ENCODE peak calls at places on chromosomes 3 and 15, in five cellular contexts. One of them, this sample, is unnamed.

GRCh38 chr15:90039996-90040395 is 38.9 kb downstream of the ZNF710 start:
- DNase-seq in Peyer's patch: no peak
- DNase-seq in sigmoid colon: no peak
- DNase-seq in coronary artery: no peak
- DNase-seq in BJ: no peak
- DNase-seq in this sample: no peak

GRCh38 chr3:178525180-178525704 is 11.0 kb upstream of the KCNMB2 start:
- DNase-seq in BJ: no peak
- DNase-seq in sigmoid colon: no peak
- DNase-seq in Peyer's patch: no peak
- DNase-seq in coronary artery: no peak
- DNase-seq in this sample: no peak

GRCh38 chr3:5304789-5305680 is 117.5 kb downstream of the EDEM1 start:
- DNase-seq in sigmoid colon: no peak
- DNase-seq in coronary artery: no peak
- DNase-seq in BJ: no peak
- DNase-seq in Peyer's patch: peak; percentile 22
- DNase-seq in this sample: peak; percentile 41

GRCh38 chr3:28117598-28117997 is 123.8 kb upstream of the CMC1 start:
- DNase-seq in coronary artery: no peak
- DNase-seq in Peyer's patch: no peak
- DNase-seq in BJ: no peak
- DNase-seq in sigmoid colon: no peak
- DNase-seq in this sample: no peak

GRCh38 chr3:38575279-38575843 is 74.1 kb downstream of the SCN5A start:
- DNase-seq in sigmoid colon: no peak
- DNase-seq in coronary artery: peak; percentile 60
- DNase-seq in BJ: no peak
- DNase-seq in Peyer's patch: no peak
- DNase-seq in this sample: no peak

GRCh38 chr3:76442374-76442915 is 597.5 kb upstream of the ROBO2 start:
- DNase-seq in BJ: no peak
- DNase-seq in sigmoid colon: no peak
- DNase-seq in Peyer's patch: no peak
- DNase-seq in coronary artery: no peak
- DNase-seq in this sample: no peak

GRCh38 chr15:46879067-46879770 is 838.1 kb upstream of the SEMA6D start:
- DNase-seq in coronary artery: no peak
- DNase-seq in BJ: no peak
- DNase-seq in Peyer's patch: no peak
- DNase-seq in sigmoid colon: no peak
- DNase-seq in this sample: no peak

GRCh38 chr3:13352621-13353131 is 67.4 kb downstream of the NUP210 start:
- DNase-seq in Peyer's patch: no peak
- DNase-seq in sigmoid colon: no peak
- DNase-seq in BJ: no peak
- DNase-seq in coronary artery: no peak
- DNase-seq in this sample: no peak

GRCh38 chr15:68650901-68651709 is 72.3 kb downstream of the CORO2B start:
- DNase-seq in coronary artery: peak; percentile 67
- DNase-seq in Peyer's patch: peak; percentile 22
- DNase-seq in BJ: no peak
- DNase-seq in sigmoid colon: peak; percentile 76
- DNase-seq in this sample: no peak

GRCh38 chr15:23648920-23649515 is 1.4 kb upstream of the MAGEL2 start:
- DNase-seq in BJ: no peak
- DNase-seq in coronary artery: no peak
- DNase-seq in Peyer's patch: no peak
- DNase-seq in sigmoid colon: no peak
- DNase-seq in this sample: peak; percentile 25

GRCh38 chr3:183868804-183869203 is 15.9 kb downstream of the PARL start:
- DNase-seq in sigmoid colon: no peak
- DNase-seq in BJ: no peak
- DNase-seq in coronary artery: no peak
- DNase-seq in Peyer's patch: no peak
- DNase-seq in this sample: no peak

GRCh38 chr3:119295816-119296484 is 1.8 kb downstream of the ARHGAP31 start:
- DNase-seq in coronary artery: no peak
- DNase-seq in Peyer's patch: no peak
- DNase-seq in sigmoid colon: no peak
- DNase-seq in BJ: no peak
- DNase-seq in this sample: no peak

GRCh38 chr3:119298565-119298941 is 4.4 kb downstream of the ARHGAP31 start:
- DNase-seq in sigmoid colon: no peak
- DNase-seq in BJ: no peak
- DNase-seq in Peyer's patch: no peak
- DNase-seq in coronary artery: no peak
- DNase-seq in this sample: no peak

GRCh38 chr3:119296723-119297122 is 2.5 kb downstream of the ARHGAP31 start:
- DNase-seq in coronary artery: no peak
- DNase-seq in Peyer's patch: no peak
- DNase-seq in BJ: no peak
- DNase-seq in sigmoid colon: no peak
- DNase-seq in this sample: no peak

GRCh38 chr3:119294889-119295769 is 946 bp downstream of the ARHGAP31 start:
- DNase-seq in sigmoid colon: peak; percentile 74
- DNase-seq in Peyer's patch: peak; percentile 66
- DNase-seq in BJ: no peak
- DNase-seq in coronary artery: no peak
- DNase-seq in this sample: peak; percentile 35

DNA sequence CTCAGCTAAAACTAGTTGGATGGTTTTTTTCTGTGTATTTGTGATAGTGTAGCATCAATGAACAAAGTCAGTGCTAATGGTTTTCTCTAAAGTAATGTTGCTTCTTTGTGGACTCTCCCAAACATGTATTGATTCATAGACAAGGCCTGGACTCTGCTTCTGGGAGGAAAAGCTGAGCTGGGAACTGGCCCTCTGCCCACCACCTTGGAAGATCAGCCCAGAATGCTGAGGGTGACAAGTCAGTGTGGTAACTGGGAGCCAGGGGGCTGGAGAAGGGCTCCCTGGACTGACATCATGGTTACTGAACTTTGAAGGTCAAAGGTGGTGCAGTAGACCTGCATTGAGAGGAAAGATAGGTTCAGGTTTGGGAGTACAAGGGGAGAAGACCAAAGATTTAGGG is 3.0 kb downstream of the ARHGAP31 start:
- DNase-seq in coronary artery: no peak
- DNase-seq in BJ: no peak
- DNase-seq in Peyer's patch: no peak
- DNase-seq in sigmoid colon: no peak
- DNase-seq in this sample: peak; percentile 67
- H3K4me3 ChIP-seq in coronary artery: peak overlapping the region; percentile 97
- H3K4me3 ChIP-seq in BJ: no peak overlapping the region
- H3K4me3 ChIP-seq in Peyer's patch: no peak overlapping the region
- H3K4me3 ChIP-seq in sigmoid colon: no peak overlapping the region
- H3K4me3 ChIP-seq in this sample: no peak overlapping the region

GRCh38 chr3:188860147-188860546 is 311.6 kb upstream of the TPRG1 start:
- DNase-seq in sigmoid colon: no peak
- DNase-seq in coronary artery: no peak
- DNase-seq in Peyer's patch: no peak
- DNase-seq in BJ: no peak
- DNase-seq in this sample: peak; percentile 50

GRCh38 chr3:188867691-188868090 is 304.1 kb upstream of the TPRG1 start:
- DNase-seq in sigmoid colon: no peak
- DNase-seq in Peyer's patch: no peak
- DNase-seq in coronary artery: no peak
- DNase-seq in BJ: no peak
- DNase-seq in this sample: no peak

GRCh38 chr3:188863999-188864406 is 307.8 kb upstream of the TPRG1 start:
- DNase-seq in coronary artery: no peak
- DNase-seq in BJ: peak; percentile 53
- DNase-seq in sigmoid colon: no peak
- DNase-seq in Peyer's patch: no peak
- DNase-seq in this sample: peak; percentile 29

GRCh38 chr3:188861847-188862740 is 309.7 kb upstream of the TPRG1 start:
- DNase-seq in BJ: no peak
- DNase-seq in sigmoid colon: no peak
- DNase-seq in Peyer's patch: no peak
- DNase-seq in coronary artery: no peak
- DNase-seq in this sample: peak; percentile 51
- TF ChIP-seq CTCF in BJ: no peak
- TF ChIP-seq CTCF in sigmoid colon: no peak
- TF ChIP-seq CTCF in Peyer's patch: no peak
- TF ChIP-seq CTCF in coronary artery: no peak
- TF ChIP-seq CTCF in this sample: no peak

GRCh38 chr15:72319985-72320671 is at the start of gene CELF6:
- DNase-seq in sigmoid colon: peak; percentile 75
- DNase-seq in coronary artery: peak; percentile 83
- DNase-seq in BJ: no peak
- DNase-seq in Peyer's patch: peak; percentile 71
- DNase-seq in this sample: peak; percentile 81

GRCh38 chr15:72318408-72318942 is 1.5 kb downstream of the CELF6 start:
- DNase-seq in coronary artery: no peak
- DNase-seq in sigmoid colon: peak; percentile 19
- DNase-seq in BJ: no peak
- DNase-seq in Peyer's patch: no peak
- DNase-seq in this sample: no peak

GRCh38 chr15:72323752-72324151 is 3.8 kb upstream of the CELF6 start:
- DNase-seq in BJ: no peak
- DNase-seq in Peyer's patch: no peak
- DNase-seq in sigmoid colon: no peak
- DNase-seq in coronary artery: no peak
- DNase-seq in this sample: no peak

GRCh38 chr15:72315706-72316370 is 4.1 kb downstream of the CELF6 start:
- DNase-seq in sigmoid colon: no peak
- DNase-seq in BJ: no peak
- DNase-seq in coronary artery: no peak
- DNase-seq in Peyer's patch: no peak
- DNase-seq in this sample: no peak

DNA sequence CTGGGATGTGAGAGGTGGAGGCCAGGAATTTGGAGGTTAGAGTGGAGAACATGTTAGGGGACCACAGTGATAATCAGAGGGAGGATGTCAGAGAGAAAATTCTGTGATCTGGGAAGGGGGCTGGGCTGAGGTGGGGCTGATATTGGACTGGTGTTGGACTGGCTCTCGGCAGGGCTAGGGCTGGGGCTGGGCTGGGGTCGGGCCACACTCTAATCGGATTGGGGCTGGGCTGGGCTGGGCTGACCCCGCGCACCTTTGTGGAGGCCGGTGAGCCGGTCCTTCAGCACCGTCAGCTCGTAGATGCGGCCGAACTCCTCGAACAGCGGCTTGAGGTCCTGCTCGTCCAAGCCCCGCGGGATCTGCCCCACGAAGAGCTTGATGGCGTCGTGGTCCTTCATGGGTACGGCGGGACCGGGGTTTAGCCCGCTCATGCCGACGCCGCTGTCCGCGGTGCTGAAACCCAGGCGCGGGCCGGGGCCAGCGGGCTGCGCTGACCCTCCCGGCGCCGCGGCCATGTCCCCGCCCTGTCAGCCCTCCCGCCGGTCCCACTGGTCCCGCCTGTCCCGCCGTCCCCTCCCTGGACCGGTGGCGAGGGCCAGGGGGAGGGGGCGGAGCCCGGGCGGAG is 485 bp downstream of the CELF6 start:
- DNase-seq in coronary artery: no peak
- DNase-seq in BJ: no peak
- DNase-seq in Peyer's patch: peak; percentile 26
- DNase-seq in sigmoid colon: peak; percentile 68
- DNase-seq in this sample: peak; percentile 65
- H3K4me3 ChIP-seq in coronary artery: peak overlapping the region; percentile 75
- H3K4me3 ChIP-seq in BJ: peak overlapping the region; percentile 41
- H3K4me3 ChIP-seq in Peyer's patch: peak overlapping the region; percentile 61
- H3K4me3 ChIP-seq in sigmoid colon: peak overlapping the region; percentile 42
- H3K4me3 ChIP-seq in this sample: peak overlapping the region; percentile 55

DNA sequence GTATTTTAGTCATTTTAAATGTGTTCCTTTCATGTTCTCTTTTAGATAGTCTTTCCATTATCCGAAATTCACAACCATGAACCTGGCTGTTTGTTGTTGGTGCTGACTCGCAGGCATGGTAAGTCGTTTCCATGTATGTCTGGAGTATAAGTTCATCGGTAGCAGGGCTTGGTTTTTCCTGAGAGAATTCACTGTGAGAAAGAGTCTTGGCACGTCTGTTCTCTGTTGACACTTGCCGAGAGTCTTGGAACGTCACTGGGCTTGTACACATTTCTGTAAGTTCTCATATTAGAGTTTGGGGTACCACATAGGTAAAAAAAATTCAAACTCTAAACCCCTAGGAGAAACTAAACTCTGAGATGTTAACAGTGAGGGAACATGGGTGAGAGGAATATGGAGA is 29.4 kb upstream of the EIF4A2 start:
- DNase-seq in coronary artery: no peak
- DNase-seq in BJ: no peak
- DNase-seq in Peyer's patch: no peak
- DNase-seq in sigmoid colon: no peak
- DNase-seq in this sample: no peak
- TF ChIP-seq CTCF in coronary artery: no peak
- TF ChIP-seq CTCF in BJ: no peak
- TF ChIP-seq CTCF in Peyer's patch: no peak
- TF ChIP-seq CTCF in sigmoid colon: no peak
- TF ChIP-seq CTCF in this sample: no peak

GRCh38 chr3:40073310-40074007 is 236.0 kb upstream of the EIF1B start:
- DNase-seq in coronary artery: no peak
- DNase-seq in Peyer's patch: no peak
- DNase-seq in BJ: no peak
- DNase-seq in sigmoid colon: no peak
- DNase-seq in this sample: no peak
- H3K4me3 ChIP-seq in coronary artery: no peak overlapping the region
- H3K4me3 ChIP-seq in Peyer's patch: no peak overlapping the region
- H3K4me3 ChIP-seq in BJ: no peak overlapping the region
- H3K4me3 ChIP-seq in sigmoid colon: no peak overlapping the region
- H3K4me3 ChIP-seq in this sample: no peak overlapping the region